ENCODE peak calls at places on chromosomes 1 and 21, in nine cellular contexts. A is esophagus squamous epithelium; Q is CD8-positive, alpha-beta T cell; O is mammary epithelial cell; J is colonic mucosa; C is choroid plexus epithelial cell; P is ovary; G is A549; E is tibial nerve. X is an unnamed sample.

GRCh38 chr1:205423814-205424399 is 2.1 kb upstream of the LEMD1 start:
- DNase-seq in A (no peak), Q (no peak), O (no peak), J (no peak), C (no peak), P (no peak), G (no peak), E (no peak), X (no peak)

GRCh38 chr1:18511469-18511997 is 30.8 kb downstream of the KLHDC7A start:
- DNase-seq in A (no peak), Q (no peak), O (no peak), J (no peak), C (no peak), P (no peak), G (no peak), E (no peak), X (no peak)

GRCh38 chr1:108780937-108781574 is 34.6 kb downstream of the STXBP3 start:
- DNase-seq in A (no peak), Q (no peak), O (no peak), J (no peak), C (no peak), P (no peak), G (no peak), E (no peak), X (no peak)

GRCh38 chr21:46114963-46115362 is 17.1 kb downstream of the COL6A2 start:
- DNase-seq in A (no peak), Q (no peak), O (no peak), J (no peak), C (no peak), P (peak; percentile 28), G (no peak), E (peak; percentile 11), X (no peak)

GRCh38 chr1:44853201-44853600 is 10.1 kb upstream of the PTCH2 start:
- DNase-seq in A (no peak), Q (no peak), O (no peak), J (no peak), C (no peak), P (no peak), G (no peak), E (no peak), X (peak; percentile 10)

GRCh38 chr1:23079025-23079424 is 59.8 kb downstream of the KDM1A start:
- DNase-seq in A (no peak), Q (no peak), O (no peak), J (no peak), C (no peak), P (no peak), G (no peak), E (no peak), X (no peak)

GRCh38 chr1:222334026-222334680 is 213.8 kb downstream of the HHIPL2 start:
- DNase-seq in A (no peak), Q (no peak), O (peak; percentile 73), J (no peak), C (peak; percentile 8), P (no peak), G (no peak), E (no peak), X (no peak)

GRCh38 chr1:71918630-71919029 is 363.7 kb downstream of the NEGR1 start:
- DNase-seq in A (no peak), Q (no peak), O (no peak), J (no peak), C (no peak), P (no peak), G (no peak), E (no peak), X (no peak)

GRCh38 chr1:29269356-29269755 is 33.0 kb downstream of the PTPRU start:
- DNase-seq in A (no peak), Q (no peak), O (no peak), J (no peak), C (no peak), P (no peak), G (no peak), E (no peak), X (no peak)

GRCh38 chr1:29270881-29271390 is 34.6 kb downstream of the PTPRU start:
- DNase-seq in A (no peak), Q (no peak), O (no peak), J (no peak), C (no peak), P (no peak), G (no peak), E (no peak), X (no peak)

GRCh38 chr1:29275435-29275834 is 39.1 kb downstream of the PTPRU start:
- DNase-seq in A (no peak), Q (no peak), O (no peak), J (no peak), C (no peak), P (no peak), G (no peak), E (no peak), X (no peak)

GRCh38 chr1:29272171-29272907 is 36.0 kb downstream of the PTPRU start:
- DNase-seq in A (no peak), Q (no peak), O (no peak), J (no peak), C (no peak), P (no peak), G (no peak), E (no peak), X (no peak)

DNA sequence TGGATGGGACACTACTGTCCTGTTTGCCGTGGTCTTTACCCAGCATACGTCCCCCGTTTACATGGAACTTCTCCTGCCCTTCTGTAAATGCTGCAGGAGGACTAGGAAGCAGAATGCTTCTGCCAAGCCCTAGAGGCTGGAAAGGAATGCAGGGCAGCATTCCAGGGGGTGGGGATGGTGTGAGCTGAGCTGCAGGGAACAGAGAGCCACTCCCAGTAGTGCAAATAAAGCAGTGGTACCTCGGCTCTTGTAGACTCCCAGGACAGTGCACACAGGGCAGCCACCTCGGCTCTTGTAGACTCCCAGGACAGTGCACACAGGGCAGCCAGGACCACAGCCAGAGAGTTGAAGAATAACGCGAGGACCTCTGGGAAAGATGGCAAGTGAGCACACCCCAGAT is 35.4 kb downstream of the PTPRU start:
- DNase-seq in A (no peak), Q (no peak), O (peak; percentile 41), J (peak; percentile 90), C (peak; percentile 78), P (peak; percentile 60), G (peak; percentile 71), E (peak; percentile 48), X (peak; percentile 76)
- H3K4me3 ChIP-seq in A (no peak overlapping the region), Q (no peak overlapping the region), O (no peak overlapping the region), J (no peak overlapping the region), C (no peak overlapping the region), P (no peak overlapping the region), G (peak overlapping the region; percentile 19), E (no peak overlapping the region), X (no peak overlapping the region)

DNA sequence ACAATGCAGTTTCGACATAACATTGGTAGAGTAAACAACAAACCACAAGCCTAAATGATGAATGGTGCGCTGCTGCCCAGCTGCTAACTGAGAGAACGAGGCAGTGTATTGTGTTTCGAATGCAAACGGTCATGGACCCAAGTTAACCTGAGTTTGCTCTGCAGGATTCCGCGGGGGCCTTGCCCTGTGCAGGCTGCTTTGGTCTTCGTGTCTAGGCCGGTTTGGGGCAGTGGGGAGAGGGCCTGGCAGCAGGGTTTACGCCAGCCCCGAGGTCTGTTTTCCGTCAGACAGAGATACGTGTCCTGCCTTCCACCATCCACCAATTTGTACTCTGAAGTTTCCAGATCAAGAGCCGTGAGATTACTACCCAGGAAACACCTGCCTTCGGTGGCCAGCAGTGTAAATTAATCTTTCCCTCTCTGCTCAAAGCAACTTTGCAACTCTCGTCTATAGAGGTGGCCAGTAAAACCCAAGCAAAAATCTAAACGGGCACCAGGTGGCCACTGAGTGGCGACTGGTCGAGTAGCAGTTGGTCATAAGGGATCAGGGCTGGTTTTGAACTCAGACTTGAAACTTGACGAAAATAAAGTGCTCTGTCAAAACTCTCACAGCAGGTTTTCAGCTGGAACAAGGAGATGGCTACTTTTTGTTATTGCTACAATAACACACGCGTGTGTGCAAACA is 6.3 kb upstream of the PRDM15 start:
- DNase-seq in A (no peak), Q (no peak), O (no peak), J (no peak), C (peak; percentile 11), P (no peak), G (no peak), E (no peak), X (no peak)
- TF ChIP-seq CTCF in A (no peak), Q (no peak), O (no peak), J (no peak), C (no peak), P (no peak), G (no peak), E (no peak), X (no peak)

GRCh38 chr1:175237389-175237788 is 44.8 kb upstream of the KIAA0040 start:
- DNase-seq in A (no peak), Q (no peak), O (no peak), J (no peak), C (no peak), P (no peak), G (no peak), E (no peak), X (no peak)

GRCh38 chr1:175232335-175232734 is 39.8 kb upstream of the KIAA0040 start:
- DNase-seq in A (no peak), Q (no peak), O (no peak), J (no peak), C (no peak), P (no peak), G (no peak), E (no peak), X (no peak)

DNA sequence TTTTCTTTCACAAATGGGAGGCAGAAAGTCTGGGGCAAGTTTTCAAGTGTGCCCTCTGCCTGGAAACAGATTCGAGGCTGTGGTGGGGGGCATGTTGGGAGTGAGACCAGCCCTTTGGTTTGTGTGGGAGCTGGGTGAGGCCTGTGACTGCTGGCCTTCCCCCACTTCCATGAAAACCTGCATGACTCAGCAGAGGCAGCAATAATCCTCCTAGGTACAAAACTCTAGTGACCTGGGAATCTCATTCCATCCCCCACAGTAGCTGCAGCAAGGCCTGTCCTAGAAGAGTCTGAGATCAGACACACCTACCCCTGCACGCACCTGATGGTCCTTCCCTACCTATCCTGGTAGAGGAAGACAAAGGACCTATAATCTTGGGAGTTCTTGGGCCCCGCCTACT is 42.1 kb upstream of the KIAA0040 start:
- DNase-seq in A (no peak), Q (no peak), O (no peak), J (no peak), C (no peak), P (no peak), G (no peak), E (no peak), X (no peak)
- H3K4me3 ChIP-seq in A (no peak overlapping the region), Q (no peak overlapping the region), O (no peak overlapping the region), J (no peak overlapping the region), C (no peak overlapping the region), P (no peak overlapping the region), G (no peak overlapping the region), E (no peak overlapping the region), X (no peak overlapping the region)

DNA sequence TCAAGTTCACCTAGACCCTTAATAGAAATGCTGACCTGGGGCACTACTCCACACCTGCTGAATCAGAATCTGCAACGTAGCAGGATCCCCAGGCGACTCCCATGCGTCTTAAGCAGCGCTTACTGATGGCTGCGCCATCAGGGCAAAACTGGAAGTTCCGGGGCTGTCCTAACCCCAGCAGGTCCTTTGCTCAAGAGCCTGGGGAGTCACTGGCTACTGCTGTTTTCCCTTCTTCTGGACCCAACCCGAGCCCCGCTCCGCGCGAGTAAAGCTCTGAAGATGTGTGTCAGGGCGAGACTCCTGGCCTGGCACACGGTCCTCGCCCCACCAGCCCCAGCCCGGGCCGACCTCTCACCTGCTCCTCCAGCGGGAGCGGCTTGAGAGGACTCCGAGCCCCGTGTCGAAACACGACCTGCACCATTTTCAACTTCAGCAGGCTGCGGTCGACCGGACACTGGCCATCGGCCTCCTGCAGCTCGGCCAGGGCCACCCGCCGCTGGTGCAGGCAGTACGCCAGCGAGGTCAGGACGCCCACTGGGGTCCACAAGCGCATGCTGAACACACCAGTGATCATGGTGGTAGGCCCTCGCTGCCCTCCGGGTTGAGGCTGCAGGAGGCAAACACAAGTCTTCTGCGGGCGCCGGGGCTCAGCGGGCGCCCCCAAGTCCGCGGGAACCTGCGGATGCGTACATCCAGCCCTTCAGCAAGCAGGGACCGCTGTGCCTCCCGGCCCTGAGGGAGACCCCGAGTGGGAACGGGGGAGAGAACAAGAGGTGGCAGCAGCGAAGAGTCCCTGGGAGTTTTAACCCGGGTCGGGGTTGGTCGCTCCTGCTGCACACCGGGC is 627 bp downstream of the ACP6 start:
- DNase-seq in A (no peak), Q (peak; percentile 71), O (peak; percentile 64), J (peak; percentile 60), C (peak; percentile 53), P (peak; percentile 34), G (peak; percentile 52), E (peak; percentile 18), X (peak; percentile 78)
- TF ChIP-seq CTCF in A (peak; percentile 15), Q (no peak), O (no peak), J (no peak), C (no peak), P (no peak), G (no peak), E (no peak), X (peak; percentile 12)